ENCODE peak calls at places on chromosomes 5 and 9, in five cellular contexts. One of them, this sample, is unnamed.

GRCh38 chr5:78689893-78690592 is 41.5 kb upstream of the LHFPL2 start:
- DNase-seq in kidney epithelial cell: no peak
- DNase-seq in heart right ventricle: no peak
- DNase-seq in cardiac fibroblast: no peak
- DNase-seq in body of pancreas: no peak
- DNase-seq in this sample: no peak

GRCh38 chr5:149828161-149829011 is 98.3 kb downstream of the PPARGC1B start:
- DNase-seq in kidney epithelial cell: peak
- DNase-seq in heart right ventricle: peak
- DNase-seq in cardiac fibroblast: peak
- DNase-seq in body of pancreas: peak
- DNase-seq in this sample: peak

GRCh38 chr5:140982083-140982716 is 15.9 kb downstream of the PCDHAC2 start:
- DNase-seq in kidney epithelial cell: no peak
- DNase-seq in heart right ventricle: no peak
- DNase-seq in cardiac fibroblast: no peak
- DNase-seq in body of pancreas: no peak
- DNase-seq in this sample: no peak

GRCh38 chr9:20754556-20754955 is 70.5 kb downstream of the FOCAD start:
- DNase-seq in kidney epithelial cell: no peak
- DNase-seq in heart right ventricle: no peak
- DNase-seq in cardiac fibroblast: peak
- DNase-seq in body of pancreas: no peak
- DNase-seq in this sample: peak

GRCh38 chr5:84688566-84688965 is 303.9 kb upstream of the EDIL3 start:
- DNase-seq in kidney epithelial cell: no peak
- DNase-seq in heart right ventricle: no peak
- DNase-seq in cardiac fibroblast: peak
- DNase-seq in body of pancreas: no peak
- DNase-seq in this sample: peak

GRCh38 chr5:181189363-181189961 is 15.5 kb downstream of the TRIM7 start:
- DNase-seq in kidney epithelial cell: no peak
- DNase-seq in heart right ventricle: peak
- DNase-seq in cardiac fibroblast: peak
- DNase-seq in body of pancreas: no peak
- DNase-seq in this sample: no peak

GRCh38 chr5:7795311-7795710 is 55.6 kb downstream of the CFAP90 start:
- DNase-seq in kidney epithelial cell: no peak
- DNase-seq in heart right ventricle: no peak
- DNase-seq in cardiac fibroblast: no peak
- DNase-seq in body of pancreas: no peak
- DNase-seq in this sample: no peak

GRCh38 chr9:105007143-105007542 is 79.2 kb upstream of the ABCA1 start:
- DNase-seq in kidney epithelial cell: peak
- DNase-seq in heart right ventricle: no peak
- DNase-seq in cardiac fibroblast: peak
- DNase-seq in body of pancreas: peak
- DNase-seq in this sample: peak

GRCh38 chr5:28542968-28543367 is 1504.6 kb upstream of the CDH9 start:
- DNase-seq in kidney epithelial cell: peak
- DNase-seq in heart right ventricle: no peak
- DNase-seq in cardiac fibroblast: peak
- DNase-seq in body of pancreas: no peak
- DNase-seq in this sample: no peak

GRCh38 chr5:171535162-171535561 is 115.7 kb downstream of the FGF18 start:
- DNase-seq in kidney epithelial cell: no peak
- DNase-seq in heart right ventricle: no peak
- DNase-seq in cardiac fibroblast: no peak
- DNase-seq in body of pancreas: no peak
- DNase-seq in this sample: no peak

GRCh38 chr9:112091805-112092204 is 83.3 kb downstream of the SUSD1 start:
- DNase-seq in kidney epithelial cell: no peak
- DNase-seq in heart right ventricle: no peak
- DNase-seq in cardiac fibroblast: peak
- DNase-seq in body of pancreas: peak
- DNase-seq in this sample: no peak

GRCh38 chr5:105688227-105688807 is 1982.4 kb downstream of the EFNA5 start:
- DNase-seq in kidney epithelial cell: no peak
- DNase-seq in heart right ventricle: no peak
- DNase-seq in cardiac fibroblast: no peak
- DNase-seq in body of pancreas: no peak
- DNase-seq in this sample: no peak

GRCh38 chr5:44665101-44665701 is 143.5 kb upstream of the MRPS30 start:
- DNase-seq in kidney epithelial cell: no peak
- DNase-seq in heart right ventricle: no peak
- DNase-seq in cardiac fibroblast: peak
- DNase-seq in body of pancreas: no peak
- DNase-seq in this sample: peak

GRCh38 chr5:133967124-133967523 is 1.3 kb downstream of the C5orf15 start:
- DNase-seq in kidney epithelial cell: no peak
- DNase-seq in heart right ventricle: no peak
- DNase-seq in cardiac fibroblast: peak
- DNase-seq in body of pancreas: no peak
- DNase-seq in this sample: peak

GRCh38 chr5:60487885-60488425 is 212.0 kb downstream of the DEPDC1B start:
- DNase-seq in kidney epithelial cell: no peak
- DNase-seq in heart right ventricle: no peak
- DNase-seq in cardiac fibroblast: no peak
- DNase-seq in body of pancreas: peak
- DNase-seq in this sample: peak

GRCh38 chr9:129889936-129890717 is 54.9 kb downstream of the USP20 start:
- DNase-seq in kidney epithelial cell: no peak
- DNase-seq in heart right ventricle: no peak
- DNase-seq in cardiac fibroblast: no peak
- DNase-seq in body of pancreas: peak
- DNase-seq in this sample: no peak

GRCh38 chr5:78361226-78361993 is 993 bp downstream of the SCAMP1 start:
- DNase-seq in kidney epithelial cell: peak
- DNase-seq in heart right ventricle: peak
- DNase-seq in cardiac fibroblast: peak
- DNase-seq in body of pancreas: peak
- DNase-seq in this sample: peak

GRCh38 chr9:132743886-132744544 is 73.8 kb downstream of the GTF3C4 start:
- DNase-seq in kidney epithelial cell: no peak
- DNase-seq in heart right ventricle: no peak
- DNase-seq in cardiac fibroblast: no peak
- DNase-seq in body of pancreas: no peak
- DNase-seq in this sample: no peak

GRCh38 chr5:56279979-56280378 is 46.8 kb upstream of the ANKRD55 start:
- DNase-seq in kidney epithelial cell: peak
- DNase-seq in heart right ventricle: no peak
- DNase-seq in cardiac fibroblast: peak
- DNase-seq in body of pancreas: peak
- DNase-seq in this sample: peak

GRCh38 chr5:1507961-1508678 is 15.6 kb downstream of the LPCAT1 start:
- DNase-seq in kidney epithelial cell: no peak
- DNase-seq in heart right ventricle: peak
- DNase-seq in cardiac fibroblast: no peak
- DNase-seq in body of pancreas: no peak
- DNase-seq in this sample: no peak

GRCh38 chr5:96655085-96655484 is 7.1 kb upstream of the CAST start:
- DNase-seq in kidney epithelial cell: no peak
- DNase-seq in heart right ventricle: no peak
- DNase-seq in cardiac fibroblast: no peak
- DNase-seq in body of pancreas: no peak
- DNase-seq in this sample: no peak

GRCh38 chr9:88476491-88477271 is 58.3 kb upstream of the NXNL2 start:
- DNase-seq in kidney epithelial cell: peak
- DNase-seq in heart right ventricle: no peak
- DNase-seq in cardiac fibroblast: peak
- DNase-seq in body of pancreas: no peak
- DNase-seq in this sample: peak

GRCh38 chr5:10958728-10959127 is 197.7 kb upstream of the DAP start:
- DNase-seq in kidney epithelial cell: no peak
- DNase-seq in heart right ventricle: no peak
- DNase-seq in cardiac fibroblast: no peak
- DNase-seq in body of pancreas: no peak
- DNase-seq in this sample: no peak

GRCh38 chr5:163505475-163506457 is at the start of gene MAT2B:
- DNase-seq in kidney epithelial cell: peak
- DNase-seq in heart right ventricle: peak
- DNase-seq in cardiac fibroblast: peak
- DNase-seq in body of pancreas: peak
- DNase-seq in this sample: peak

GRCh38 chr5:38465045-38465444 is 91.4 kb downstream of the LIFR start:
- DNase-seq in kidney epithelial cell: no peak
- DNase-seq in heart right ventricle: no peak
- DNase-seq in cardiac fibroblast: peak
- DNase-seq in body of pancreas: no peak
- DNase-seq in this sample: peak

GRCh38 chr9:89880161-89880560 is 275.3 kb downstream of the GADD45G start:
- DNase-seq in kidney epithelial cell: no peak
- DNase-seq in heart right ventricle: no peak
- DNase-seq in cardiac fibroblast: no peak
- DNase-seq in body of pancreas: no peak
- DNase-seq in this sample: no peak

GRCh38 chr5:80150731-80151130 is 105.1 kb downstream of the SERINC5 start:
- DNase-seq in kidney epithelial cell: no peak
- DNase-seq in heart right ventricle: no peak
- DNase-seq in cardiac fibroblast: no peak
- DNase-seq in body of pancreas: no peak
- DNase-seq in this sample: no peak
- H3K4me3 ChIP-seq in kidney epithelial cell: no peak
- H3K4me3 ChIP-seq in heart right ventricle: no peak
- H3K4me3 ChIP-seq in cardiac fibroblast: no peak
- H3K4me3 ChIP-seq in body of pancreas: no peak
- H3K4me3 ChIP-seq in this sample: no peak

GRCh38 chr5:91263898-91264297 is 119.2 kb downstream of the ARRDC3 start:
- DNase-seq in kidney epithelial cell: no peak
- DNase-seq in heart right ventricle: no peak
- DNase-seq in cardiac fibroblast: no peak
- DNase-seq in body of pancreas: no peak
- DNase-seq in this sample: no peak

GRCh38 chr5:91271999-91272398 is 111.1 kb downstream of the ARRDC3 start:
- DNase-seq in kidney epithelial cell: no peak
- DNase-seq in heart right ventricle: no peak
- DNase-seq in cardiac fibroblast: no peak
- DNase-seq in body of pancreas: no peak
- DNase-seq in this sample: no peak

GRCh38 chr5:91269198-91269597 is 113.9 kb downstream of the ARRDC3 start:
- DNase-seq in kidney epithelial cell: no peak
- DNase-seq in heart right ventricle: no peak
- DNase-seq in cardiac fibroblast: no peak
- DNase-seq in body of pancreas: no peak
- DNase-seq in this sample: no peak

GRCh38 chr5:91264311-91265051 is 118.6 kb downstream of the ARRDC3 start:
- DNase-seq in kidney epithelial cell: no peak
- DNase-seq in heart right ventricle: no peak
- DNase-seq in cardiac fibroblast: no peak
- DNase-seq in body of pancreas: no peak
- DNase-seq in this sample: no peak

DNA sequence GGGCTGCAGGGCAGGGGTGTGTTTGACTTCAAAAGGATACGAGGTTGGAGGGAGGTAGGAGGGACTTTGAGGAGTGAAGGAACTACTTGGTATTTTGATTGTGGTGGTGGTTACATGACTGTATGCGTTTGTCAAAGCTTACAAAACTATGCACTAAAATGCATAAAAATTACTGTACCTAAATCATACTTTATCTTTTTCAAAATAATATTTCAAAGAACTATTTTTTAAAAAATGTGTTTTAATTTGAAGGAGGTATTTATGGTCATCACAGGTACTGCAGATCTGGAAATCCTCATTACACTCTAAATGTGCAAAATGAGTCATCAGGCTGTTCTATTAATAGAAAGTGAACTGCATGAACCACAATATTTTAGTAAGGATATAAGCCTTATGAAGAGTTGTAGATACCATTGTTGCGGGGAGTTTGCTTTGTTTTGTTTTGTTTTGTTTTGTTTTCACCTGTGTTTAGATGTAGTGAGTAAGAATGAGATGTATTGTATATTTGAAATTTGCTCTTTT is 116.9 kb downstream of the ARRDC3 start:
- DNase-seq in kidney epithelial cell: no peak
- DNase-seq in heart right ventricle: no peak
- DNase-seq in cardiac fibroblast: peak
- DNase-seq in body of pancreas: no peak
- DNase-seq in this sample: peak
- TF ChIP-seq CTCF in kidney epithelial cell: no peak
- TF ChIP-seq CTCF in heart right ventricle: no peak
- TF ChIP-seq CTCF in cardiac fibroblast: no peak
- TF ChIP-seq CTCF in body of pancreas: peak
- TF ChIP-seq CTCF in this sample: no peak

GRCh38 chr5:32506809-32507208 is 62.3 kb upstream of the ZFR start:
- DNase-seq in kidney epithelial cell: no peak
- DNase-seq in heart right ventricle: no peak
- DNase-seq in cardiac fibroblast: peak
- DNase-seq in body of pancreas: peak
- DNase-seq in this sample: peak

GRCh38 chr5:32507738-32508434 is 63.3 kb upstream of the ZFR start:
- DNase-seq in kidney epithelial cell: no peak
- DNase-seq in heart right ventricle: no peak
- DNase-seq in cardiac fibroblast: peak
- DNase-seq in body of pancreas: peak
- DNase-seq in this sample: peak

GRCh38 chr5:32504923-32505596 is 60.5 kb upstream of the ZFR start:
- DNase-seq in kidney epithelial cell: peak
- DNase-seq in heart right ventricle: peak
- DNase-seq in cardiac fibroblast: peak
- DNase-seq in body of pancreas: peak
- DNase-seq in this sample: peak

GRCh38 chr5:32506251-32506661 is 61.7 kb upstream of the ZFR start:
- DNase-seq in kidney epithelial cell: no peak
- DNase-seq in heart right ventricle: peak
- DNase-seq in cardiac fibroblast: peak
- DNase-seq in body of pancreas: no peak
- DNase-seq in this sample: peak

GRCh38 chr5:32505718-32506117 is 61.2 kb upstream of the ZFR start:
- DNase-seq in kidney epithelial cell: no peak
- DNase-seq in heart right ventricle: no peak
- DNase-seq in cardiac fibroblast: peak
- DNase-seq in body of pancreas: peak
- DNase-seq in this sample: peak
- H3K4me3 ChIP-seq in kidney epithelial cell: no peak
- H3K4me3 ChIP-seq in heart right ventricle: no peak
- H3K4me3 ChIP-seq in cardiac fibroblast: peak
- H3K4me3 ChIP-seq in body of pancreas: no peak
- H3K4me3 ChIP-seq in this sample: peak

DNA sequence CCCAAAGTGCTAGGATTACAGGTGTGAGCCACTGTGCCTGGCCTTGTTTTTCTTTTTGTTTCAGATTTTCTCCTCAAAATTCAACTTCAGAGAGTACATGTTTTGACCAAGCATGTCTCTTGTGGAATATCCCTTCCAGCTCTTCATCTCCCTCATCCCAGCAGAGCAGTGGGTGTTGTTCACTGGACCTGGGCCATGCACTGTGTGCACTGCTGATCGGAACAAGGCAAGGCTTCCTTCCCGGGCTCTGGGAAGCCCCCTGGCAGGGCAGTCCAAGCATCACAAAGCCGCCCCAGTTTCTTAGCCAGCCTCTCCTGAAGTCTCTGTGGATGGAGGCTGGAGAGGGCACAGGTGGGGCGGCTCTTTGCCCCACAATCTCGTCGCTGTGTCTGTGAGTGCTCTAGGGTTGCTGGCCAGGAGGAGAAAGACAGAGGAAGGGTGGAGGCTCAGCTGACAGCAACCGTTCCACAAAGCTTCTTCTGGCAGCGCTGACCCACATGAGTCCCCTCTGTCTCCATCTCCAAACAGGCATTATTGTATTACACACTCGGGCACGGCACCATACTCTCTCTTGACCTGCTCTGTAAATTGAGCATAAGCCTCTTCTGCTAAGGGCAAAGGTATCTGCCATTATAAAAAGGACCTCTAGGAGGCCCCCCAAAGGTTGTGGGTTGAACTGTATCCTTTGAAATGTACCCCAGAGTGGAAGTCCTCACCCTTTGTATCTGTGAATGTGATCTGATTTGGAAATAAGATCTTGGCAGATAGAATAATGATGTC is 89.6 kb downstream of the TARS1 start:
- DNase-seq in kidney epithelial cell: no peak
- DNase-seq in heart right ventricle: no peak
- DNase-seq in cardiac fibroblast: no peak
- DNase-seq in body of pancreas: no peak
- DNase-seq in this sample: no peak
- TF ChIP-seq CTCF in kidney epithelial cell: no peak
- TF ChIP-seq CTCF in heart right ventricle: no peak
- TF ChIP-seq CTCF in cardiac fibroblast: peak
- TF ChIP-seq CTCF in body of pancreas: no peak
- TF ChIP-seq CTCF in this sample: no peak